ENCODE peak calls at places on chromosomes 1 and 21, in seven cellular contexts. C, X, E, Y, Z, B and H are unnamed samples.

GRCh38 chr1:153352523-153352922 is 3.9 kb upstream of the PGLYRP4 start:
- DNase-seq in C (no peak), X (peak), E (peak), Y (peak), Z (no peak), B (peak), H (peak)

GRCh38 chr21:32803651-32804050 is 32.1 kb upstream of the PAXBP1 start:
- DNase-seq in C (peak), X (no peak), E (no peak), Y (no peak), Z (no peak), B (peak), H (peak)

GRCh38 chr1:9038881-9039760 is 12.9 kb upstream of the SLC2A7 start:
- DNase-seq in C (no peak), X (no peak), E (no peak), Y (no peak), Z (no peak), B (no peak), H (no peak)

GRCh38 chr1:59173721-59174120 is 123.2 kb upstream of the FGGY start:
- DNase-seq in C (peak), X (no peak), E (no peak), Y (no peak), Z (no peak), B (peak), H (peak)

GRCh38 chr1:205983925-205984725 is 19.1 kb downstream of the RAB7B start:
- DNase-seq in C (no peak), X (no peak), E (peak), Y (peak), Z (no peak), B (peak), H (peak)

GRCh38 chr1:65948609-65949229 is 156.0 kb downstream of the PDE4B start:
- DNase-seq in C (no peak), X (no peak), E (no peak), Y (no peak), Z (no peak), B (peak), H (no peak)

GRCh38 chr1:96538001-96538649 is 183.5 kb upstream of the PTBP2 start:
- DNase-seq in C (no peak), X (no peak), E (no peak), Y (no peak), Z (no peak), B (peak), H (peak)

GRCh38 chr1:40606978-40607377 is 58.5 kb downstream of the RIMS3 start:
- DNase-seq in C (no peak), X (no peak), E (no peak), Y (no peak), Z (no peak), B (no peak), H (no peak)

GRCh38 chr1:178485467-178486098 is 11.2 kb downstream of the CLEC20A start:
- DNase-seq in C (no peak), X (no peak), E (no peak), Y (no peak), Z (no peak), B (no peak), H (peak)

GRCh38 chr1:38071530-38072266 is 25.1 kb upstream of the POU3F1 start:
- DNase-seq in C (no peak), X (no peak), E (peak), Y (peak), Z (no peak), B (peak), H (peak)

GRCh38 chr1:234533034-234533571 is 54.1 kb upstream of the TARBP1 start:
- DNase-seq in C (no peak), X (no peak), E (no peak), Y (no peak), Z (no peak), B (peak), H (no peak)

GRCh38 chr1:100972185-100972584 is 53.4 kb downstream of the DPH5 start:
- DNase-seq in C (no peak), X (no peak), E (no peak), Y (no peak), Z (no peak), B (no peak), H (no peak)

GRCh38 chr1:181134543-181135461 is 46.3 kb downstream of the IER5 start:
- DNase-seq in C (peak), X (no peak), E (peak), Y (peak), Z (no peak), B (peak), H (no peak)

GRCh38 chr1:63004868-63005267 is 220.9 kb downstream of the ATG4C start:
- DNase-seq in C (no peak), X (no peak), E (no peak), Y (no peak), Z (no peak), B (no peak), H (no peak)

GRCh38 chr1:233230011-233230410 is 65.5 kb downstream of the PCNX2 start:
- DNase-seq in C (no peak), X (no peak), E (no peak), Y (no peak), Z (no peak), B (no peak), H (no peak)

GRCh38 chr1:7482772-7483495 is 288.2 kb upstream of the VAMP3 start:
- DNase-seq in C (no peak), X (no peak), E (no peak), Y (no peak), Z (no peak), B (no peak), H (no peak)

GRCh38 chr21:31926498-31926897 is 53.7 kb downstream of the HUNK start:
- DNase-seq in C (no peak), X (no peak), E (no peak), Y (no peak), Z (no peak), B (no peak), H (no peak)

GRCh38 chr1:32701951-32702598 is 495 bp downstream of the SYNC start:
- DNase-seq in C (no peak), X (no peak), E (no peak), Y (no peak), Z (no peak), B (peak), H (no peak)